ENCODE peak calls at places on chromosome 11, in nine cellular contexts. X is neural progenitor cell, Y is SK-N-SH, H is HCT116, W is GM23338, N is OCI-LY7, P is PC-3, O is GM23248, R is MM.1S. Q is an unnamed sample.

GRCh38 chr11:59158206-59159068 is 13.5 kb upstream of the DTX4 start:
- DNase-seq in N (peak), O (peak), H (peak), R (peak), W (peak), X (peak), P (peak), Y (peak), Q (peak)

GRCh38 chr11:47408598-47409439 is 429 bp downstream of the SLC39A13 start:
- DNase-seq in Y (peak), W (peak), X (peak), N (no peak), O (peak), R (no peak), P (peak), H (no peak), Q (peak)

GRCh38 chr11:69868003-69868865 is 49.0 kb upstream of the FGF3 start:
- DNase-seq in Y (peak), O (no peak), N (no peak), R (no peak), H (no peak), P (no peak), W (peak), X (peak), Q (no peak)

GRCh38 chr11:3166268-3167142 is 1.4 kb upstream of the OSBPL5 start:
- DNase-seq in R (no peak), X (peak), H (no peak), N (no peak), O (no peak), P (no peak), Y (no peak), W (no peak), Q (no peak)

GRCh38 chr11:3182462-3182852 is 17.3 kb upstream of the OSBPL5 start:
- DNase-seq in O (no peak), W (no peak), N (no peak), Y (no peak), X (no peak), P (no peak), H (no peak), R (no peak), Q (no peak)

GRCh38 chr11:38952698-38953097 is 2354.7 kb upstream of the RAG2 start:
- DNase-seq in N (no peak), P (no peak), W (no peak), H (no peak), R (no peak), O (no peak), X (no peak), Y (no peak), Q (no peak)

GRCh38 chr11:131094828-131095227 is 178.5 kb upstream of the SNX19 start:
- DNase-seq in O (no peak), Y (no peak), X (no peak), R (no peak), H (no peak), W (no peak), N (peak), P (no peak), Q (no peak)

GRCh38 chr11:32890843-32891656 is 1.6 kb upstream of the QSER1 start:
- DNase-seq in N (peak), O (no peak), H (no peak), X (peak), P (peak), W (peak), R (no peak), Y (no peak), Q (no peak)

GRCh38 chr11:112339566-112339965 is 78.9 kb upstream of the PLET1 start:
- DNase-seq in O (no peak), H (no peak), P (no peak), R (no peak), N (no peak), W (no peak), Y (no peak), X (no peak), Q (no peak)

GRCh38 chr11:74730601-74731260 is 495 bp downstream of the CHRDL2 start:
- DNase-seq in H (no peak), W (peak), O (peak), N (no peak), P (no peak), R (no peak), X (peak), Y (peak), Q (no peak)

GRCh38 chr11:84594602-84595001 is 1032.5 kb downstream of the DLG2 start:
- DNase-seq in W (no peak), N (no peak), R (no peak), H (no peak), X (no peak), O (no peak), P (no peak), Y (no peak), Q (no peak)

GRCh38 chr11:102414559-102414958 is 38.0 kb downstream of the TMEM123 start:
- DNase-seq in X (no peak), H (no peak), P (no peak), N (no peak), W (no peak), O (no peak), R (no peak), Y (no peak), Q (no peak)

GRCh38 chr11:57397394-57397990 is 7.0 kb upstream of the PRG2 start:
- DNase-seq in O (no peak), Y (no peak), P (no peak), R (no peak), W (no peak), H (no peak), N (no peak), X (no peak), Q (no peak)

GRCh38 chr11:116887909-116888556 is 50.6 kb upstream of the APOA1 start:
- DNase-seq in P (no peak), R (no peak), X (no peak), O (peak), Y (no peak), W (no peak), H (no peak), N (no peak), Q (no peak)

GRCh38 chr11:116885951-116886629 is 48.7 kb upstream of the APOA1 start:
- DNase-seq in H (no peak), W (no peak), X (peak), Y (no peak), O (peak), P (no peak), N (no peak), R (no peak), Q (no peak)

GRCh38 chr11:116879789-116880402 is 42.5 kb upstream of the APOA1 start:
- DNase-seq in P (peak), Y (peak), W (peak), X (peak), R (peak), N (peak), H (peak), O (peak), Q (peak)

GRCh38 chr11:116881153-116881552 is 43.7 kb upstream of the APOA1 start:
- DNase-seq in N (no peak), R (no peak), Y (no peak), O (no peak), X (no peak), W (peak), P (no peak), H (no peak), Q (no peak)

DNA sequence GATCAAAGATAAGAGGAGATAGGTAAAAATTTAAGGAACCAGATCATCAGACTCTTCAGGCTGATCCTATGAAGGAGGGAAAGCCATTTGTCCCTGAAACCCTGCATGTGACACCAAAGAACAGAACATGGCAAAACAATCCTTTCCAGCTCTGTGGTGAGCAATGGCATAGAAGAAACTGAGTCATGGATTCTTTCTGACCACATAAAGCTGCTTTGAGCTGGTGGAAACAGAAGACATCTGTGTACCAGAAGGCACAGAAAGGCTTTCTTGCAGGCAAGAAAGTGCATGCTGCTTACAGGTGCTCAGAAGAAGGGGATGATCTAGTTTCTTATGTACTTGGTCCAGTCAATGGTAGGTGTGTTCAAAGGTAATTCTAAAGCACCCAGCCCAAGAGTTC is 45.0 kb upstream of the APOA1 start:
- DNase-seq in X (no peak), H (peak), P (peak), R (peak), W (no peak), Y (no peak), N (no peak), O (peak), Q (no peak)
- TF ChIP-seq EZH2phosphoT487 in X (no peak), H (no peak), P (no peak), R (no peak), W (no peak), Y (no peak), N (no peak), O (no peak), Q (no peak)

DNA sequence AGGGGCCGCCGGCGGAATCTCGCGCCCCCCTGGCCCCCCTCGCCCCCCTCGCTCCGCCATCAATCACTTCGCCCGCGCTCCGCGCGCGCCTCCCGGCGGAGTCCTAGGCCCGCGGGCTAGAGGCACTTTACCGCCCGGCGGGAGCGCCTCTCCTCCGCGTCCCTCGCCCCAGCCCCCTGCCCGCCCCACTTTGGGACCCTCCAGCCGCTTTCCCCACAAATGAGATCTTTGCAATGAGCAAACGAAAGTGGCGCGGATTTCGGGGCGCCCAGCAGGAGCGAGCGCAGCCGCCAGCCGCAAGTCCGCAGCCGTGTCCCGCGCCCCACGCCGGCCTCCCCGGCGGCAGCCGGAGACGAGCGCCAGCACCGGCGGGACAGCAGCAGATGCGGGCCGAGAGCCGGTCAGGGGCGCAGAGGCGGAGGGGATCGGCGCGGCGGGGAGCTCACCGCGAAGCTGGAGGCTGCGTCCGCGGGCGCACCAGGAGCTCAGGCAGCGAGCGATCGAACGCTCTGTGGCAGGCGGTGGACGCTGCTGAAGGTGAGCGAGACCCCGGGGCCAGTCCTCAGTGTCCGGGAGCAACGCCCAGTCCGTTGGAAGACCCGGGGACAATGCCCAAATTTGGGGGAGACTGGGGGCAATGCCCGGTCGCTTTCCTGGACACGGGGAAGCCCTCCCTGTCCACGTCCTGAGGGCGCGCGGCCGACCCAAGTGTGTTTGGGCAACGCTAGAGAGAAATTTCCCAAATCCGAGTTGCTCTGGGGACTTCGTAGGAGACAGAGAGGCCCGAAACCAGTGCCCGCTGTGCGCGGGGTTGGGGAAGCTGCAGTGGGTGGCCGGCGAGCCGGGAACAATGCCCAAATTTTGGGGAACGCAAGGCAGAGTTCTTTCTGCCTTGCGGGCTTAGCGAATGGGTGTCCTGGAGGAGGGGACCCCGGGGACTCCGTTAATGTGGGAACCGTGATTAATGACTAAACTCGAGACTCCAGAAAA is 1.5 kb upstream of the IGF2 start:
- DNase-seq in H (no peak), X (peak), Y (no peak), W (peak), N (no peak), O (no peak), P (no peak), R (no peak), Q (peak)
- H3K4me2 ChIP-seq in H (no peak), X (peak), Y (no peak), W (peak), N (no peak), O (no peak), P (no peak), R (no peak), Q (peak)

GRCh38 chr11:86143429-86144030 is 74.6 kb upstream of the PICALM start:
- DNase-seq in W (no peak), O (no peak), P (no peak), R (peak), Y (no peak), X (no peak), N (no peak), H (no peak), Q (no peak)
- TF ChIP-seq EZH2phosphoT487 in W (no peak), O (no peak), P (no peak), R (no peak), Y (no peak), X (no peak), N (no peak), H (no peak), Q (no peak)

GRCh38 chr11:11860103-11860979 is 18.6 kb downstream of the USP47 start:
- DNase-seq in Y (no peak), O (peak), X (no peak), R (no peak), N (no peak), H (no peak), W (no peak), P (peak), Q (no peak)

GRCh38 chr11:11856638-11857037 is 14.9 kb downstream of the USP47 start:
- DNase-seq in O (peak), W (no peak), N (no peak), Y (no peak), P (peak), R (peak), H (no peak), X (no peak), Q (no peak)

GRCh38 chr11:11862995-11863394 is 21.2 kb downstream of the USP47 start:
- DNase-seq in X (no peak), H (no peak), R (no peak), O (no peak), N (no peak), Y (no peak), W (no peak), P (no peak), Q (no peak)

GRCh38 chr11:11857769-11858168 is 16.0 kb downstream of the USP47 start:
- DNase-seq in O (no peak), W (peak), Y (no peak), P (no peak), N (no peak), X (no peak), H (no peak), R (no peak), Q (no peak)
- H3K4me2 ChIP-seq in O (no peak), W (no peak), Y (no peak), P (no peak), N (no peak), X (no peak), H (no peak), R (no peak), Q (no peak)

GRCh38 chr11:1083621-1084551 is 9.2 kb downstream of the MUC2 start:
- DNase-seq in X (no peak), P (no peak), Y (no peak), W (no peak), R (no peak), N (no peak), H (no peak), O (no peak), Q (no peak)
- TF ChIP-seq EZH2phosphoT487 in X (no peak), P (no peak), Y (no peak), W (no peak), R (no peak), N (no peak), H (no peak), O (no peak), Q (no peak)

Q was measured in hepatocyte.